ENCODE peak calls at places on chromosome 7, in five cellular contexts. One of them, this sample, is unnamed.

GRCh38 chr7:33854178-33854577 is 51.2 kb upstream of the BMPER start:
- DNase-seq in sigmoid colon: no peak
- DNase-seq in cardiac muscle cell: no peak
- DNase-seq in left lung: no peak
- DNase-seq in astrocyte of the spinal cord: peak; percentile 84
- DNase-seq in this sample: peak; percentile 32

GRCh38 chr7:132580277-132580676 is 4.0 kb upstream of the PLXNA4 start:
- DNase-seq in sigmoid colon: no peak
- DNase-seq in cardiac muscle cell: no peak
- DNase-seq in left lung: no peak
- DNase-seq in astrocyte of the spinal cord: no peak
- DNase-seq in this sample: peak; percentile 18

GRCh38 chr7:152313879-152314604 is 121.8 kb downstream of the KMT2C start:
- DNase-seq in sigmoid colon: no peak
- DNase-seq in cardiac muscle cell: peak; percentile 7
- DNase-seq in left lung: no peak
- DNase-seq in astrocyte of the spinal cord: peak; percentile 85
- DNase-seq in this sample: peak; percentile 90

GRCh38 chr7:145919712-145920111 is 196.9 kb upstream of the CNTNAP2 start:
- DNase-seq in sigmoid colon: no peak
- DNase-seq in cardiac muscle cell: no peak
- DNase-seq in left lung: no peak
- DNase-seq in astrocyte of the spinal cord: no peak
- DNase-seq in this sample: no peak

GRCh38 chr7:140403878-140404564 is at the start of gene RAB19:
- DNase-seq in sigmoid colon: no peak
- DNase-seq in cardiac muscle cell: peak; percentile 27
- DNase-seq in left lung: peak; percentile 85
- DNase-seq in astrocyte of the spinal cord: no peak
- DNase-seq in this sample: peak; percentile 29

GRCh38 chr7:18352339-18353255 is 143.0 kb upstream of the HDAC9 start:
- DNase-seq in sigmoid colon: no peak
- DNase-seq in cardiac muscle cell: peak; percentile 66
- DNase-seq in left lung: peak; percentile 14
- DNase-seq in astrocyte of the spinal cord: peak; percentile 82
- DNase-seq in this sample: peak; percentile 83

GRCh38 chr7:21104124-21104500 is 317.4 kb upstream of the SP8 start:
- DNase-seq in sigmoid colon: no peak
- DNase-seq in cardiac muscle cell: no peak
- DNase-seq in left lung: no peak
- DNase-seq in astrocyte of the spinal cord: no peak
- DNase-seq in this sample: peak; percentile 34

GRCh38 chr7:357531-358209 is 67.7 kb downstream of the FOXL3 start:
- DNase-seq in sigmoid colon: no peak
- DNase-seq in cardiac muscle cell: no peak
- DNase-seq in left lung: peak; percentile 57
- DNase-seq in astrocyte of the spinal cord: no peak
- DNase-seq in this sample: no peak

GRCh38 chr7:20330797-20331230 is at the start of gene ITGB8:
- DNase-seq in sigmoid colon: peak; percentile 78
- DNase-seq in cardiac muscle cell: peak; percentile 35
- DNase-seq in left lung: peak; percentile 83
- DNase-seq in astrocyte of the spinal cord: no peak
- DNase-seq in this sample: peak; percentile 73

GRCh38 chr7:22359156-22359697 is 2.3 kb upstream of the RAPGEF5 start:
- DNase-seq in sigmoid colon: no peak
- DNase-seq in cardiac muscle cell: no peak
- DNase-seq in left lung: no peak
- DNase-seq in astrocyte of the spinal cord: no peak
- DNase-seq in this sample: no peak

GRCh38 chr7:5212633-5213285 is 22.7 kb downstream of the WIPI2 start:
- DNase-seq in sigmoid colon: peak; percentile 48
- DNase-seq in cardiac muscle cell: no peak
- DNase-seq in left lung: no peak
- DNase-seq in astrocyte of the spinal cord: no peak
- DNase-seq in this sample: no peak

GRCh38 chr7:86844608-86845007 is 200.9 kb downstream of the GRM3 start:
- DNase-seq in sigmoid colon: no peak
- DNase-seq in cardiac muscle cell: no peak
- DNase-seq in left lung: no peak
- DNase-seq in astrocyte of the spinal cord: no peak
- DNase-seq in this sample: peak; percentile 7

GRCh38 chr7:43569424-43569823 is 13.5 kb upstream of the STK17A start:
- DNase-seq in sigmoid colon: no peak
- DNase-seq in cardiac muscle cell: no peak
- DNase-seq in left lung: no peak
- DNase-seq in astrocyte of the spinal cord: peak; percentile 91
- DNase-seq in this sample: peak; percentile 93

GRCh38 chr7:78148166-78148894 is 349.8 kb downstream of the PHTF2 start:
- DNase-seq in sigmoid colon: no peak
- DNase-seq in cardiac muscle cell: no peak
- DNase-seq in left lung: no peak
- DNase-seq in astrocyte of the spinal cord: no peak
- DNase-seq in this sample: no peak

GRCh38 chr7:46486264-46487206 is 565.5 kb upstream of the IGFBP3 start:
- DNase-seq in sigmoid colon: peak; percentile 84
- DNase-seq in cardiac muscle cell: no peak
- DNase-seq in left lung: no peak
- DNase-seq in astrocyte of the spinal cord: peak; percentile 73
- DNase-seq in this sample: peak; percentile 91

GRCh38 chr7:102140952-102141370 is 145.7 kb upstream of the SH2B2 start:
- DNase-seq in sigmoid colon: no peak
- DNase-seq in cardiac muscle cell: no peak
- DNase-seq in left lung: no peak
- DNase-seq in astrocyte of the spinal cord: no peak
- DNase-seq in this sample: no peak

GRCh38 chr7:77799078-77799964 is 748 bp downstream of the PHTF2 start:
- DNase-seq in sigmoid colon: peak; percentile 78
- DNase-seq in cardiac muscle cell: peak; percentile 70
- DNase-seq in left lung: peak; percentile 90
- DNase-seq in astrocyte of the spinal cord: peak; percentile 29
- DNase-seq in this sample: peak; percentile 37

GRCh38 chr7:142557971-142558582 is 191.2 kb upstream of the PRSS1 start:
- DNase-seq in sigmoid colon: no peak
- DNase-seq in cardiac muscle cell: peak; percentile 52
- DNase-seq in left lung: no peak
- DNase-seq in astrocyte of the spinal cord: peak; percentile 59
- DNase-seq in this sample: peak; percentile 50

GRCh38 chr7:150937848-150938561 is 40.1 kb downstream of the KCNH2 start:
- DNase-seq in sigmoid colon: peak; percentile 67
- DNase-seq in cardiac muscle cell: no peak
- DNase-seq in left lung: peak; percentile 64
- DNase-seq in astrocyte of the spinal cord: no peak
- DNase-seq in this sample: peak; percentile 78

GRCh38 chr7:35405461-35405860 is 151.6 kb upstream of the TBX20 start:
- DNase-seq in sigmoid colon: no peak
- DNase-seq in cardiac muscle cell: no peak
- DNase-seq in left lung: no peak
- DNase-seq in astrocyte of the spinal cord: no peak
- DNase-seq in this sample: no peak

GRCh38 chr7:41420421-41420820 is 282.5 kb downstream of the INHBA start:
- DNase-seq in sigmoid colon: no peak
- DNase-seq in cardiac muscle cell: no peak
- DNase-seq in left lung: no peak
- DNase-seq in astrocyte of the spinal cord: no peak
- DNase-seq in this sample: no peak

GRCh38 chr7:91946549-91946948 is 5.9 kb downstream of the AKAP9 start:
- DNase-seq in sigmoid colon: no peak
- DNase-seq in cardiac muscle cell: no peak
- DNase-seq in left lung: no peak
- DNase-seq in astrocyte of the spinal cord: no peak
- DNase-seq in this sample: no peak

GRCh38 chr7:127961787-127962463 is 69.3 kb downstream of the LRRC4 start:
- DNase-seq in sigmoid colon: no peak
- DNase-seq in cardiac muscle cell: no peak
- DNase-seq in left lung: no peak
- DNase-seq in astrocyte of the spinal cord: no peak
- DNase-seq in this sample: no peak

GRCh38 chr7:12954374-12954773 is 266.9 kb downstream of the ARL4A start:
- DNase-seq in sigmoid colon: no peak
- DNase-seq in cardiac muscle cell: no peak
- DNase-seq in left lung: no peak
- DNase-seq in astrocyte of the spinal cord: no peak
- DNase-seq in this sample: no peak

GRCh38 chr7:120735791-120736190 is 122.2 kb downstream of the TSPAN12 start:
- DNase-seq in sigmoid colon: no peak
- DNase-seq in cardiac muscle cell: no peak
- DNase-seq in left lung: no peak
- DNase-seq in astrocyte of the spinal cord: peak; percentile 46
- DNase-seq in this sample: no peak

GRCh38 chr7:128904381-128905197 is 5.9 kb downstream of the KCP start:
- DNase-seq in sigmoid colon: peak; percentile 50
- DNase-seq in cardiac muscle cell: peak; percentile 73
- DNase-seq in left lung: no peak
- DNase-seq in astrocyte of the spinal cord: peak; percentile 39
- DNase-seq in this sample: peak; percentile 69

GRCh38 chr7:105990141-105990540 is 27.1 kb downstream of the CDHR3 start:
- DNase-seq in sigmoid colon: no peak
- DNase-seq in cardiac muscle cell: no peak
- DNase-seq in left lung: no peak
- DNase-seq in astrocyte of the spinal cord: no peak
- DNase-seq in this sample: no peak

GRCh38 chr7:32501522-32501921 is 6.2 kb downstream of the AVL9 start:
- DNase-seq in sigmoid colon: no peak
- DNase-seq in cardiac muscle cell: no peak
- DNase-seq in left lung: no peak
- DNase-seq in astrocyte of the spinal cord: peak; percentile 55
- DNase-seq in this sample: peak; percentile 74

GRCh38 chr7:23458044-23458443 is 12.2 kb downstream of the IGF2BP3 start:
- DNase-seq in sigmoid colon: no peak
- DNase-seq in cardiac muscle cell: no peak
- DNase-seq in left lung: no peak
- DNase-seq in astrocyte of the spinal cord: no peak
- DNase-seq in this sample: no peak

GRCh38 chr7:6181136-6181535 is 91.3 kb downstream of the CYTH3 start:
- DNase-seq in sigmoid colon: no peak
- DNase-seq in cardiac muscle cell: no peak
- DNase-seq in left lung: no peak
- DNase-seq in astrocyte of the spinal cord: no peak
- DNase-seq in this sample: peak; percentile 75

GRCh38 chr7:121872831-121873764 is at the start of gene PTPRZ1:
- DNase-seq in sigmoid colon: no peak
- DNase-seq in cardiac muscle cell: peak; percentile 73
- DNase-seq in left lung: peak; percentile 78
- DNase-seq in astrocyte of the spinal cord: peak; percentile 22
- DNase-seq in this sample: peak; percentile 57

GRCh38 chr7:124059375-124059774 is 26.5 kb upstream of the TMEM229A start:
- DNase-seq in sigmoid colon: no peak
- DNase-seq in cardiac muscle cell: no peak
- DNase-seq in left lung: no peak
- DNase-seq in astrocyte of the spinal cord: no peak
- DNase-seq in this sample: no peak

GRCh38 chr7:150620617-150621371 is 11.4 kb downstream of the GIMAP6 start:
- DNase-seq in sigmoid colon: no peak
- DNase-seq in cardiac muscle cell: no peak
- DNase-seq in left lung: no peak
- DNase-seq in astrocyte of the spinal cord: no peak
- DNase-seq in this sample: no peak

GRCh38 chr7:39357648-39358047 is 208.6 kb upstream of the YAE1 start:
- DNase-seq in sigmoid colon: no peak
- DNase-seq in cardiac muscle cell: peak; percentile 37
- DNase-seq in left lung: no peak
- DNase-seq in astrocyte of the spinal cord: no peak
- DNase-seq in this sample: no peak

GRCh38 chr7:68866136-68866535 is 732.1 kb upstream of the AUTS2 start:
- DNase-seq in sigmoid colon: no peak
- DNase-seq in cardiac muscle cell: no peak
- DNase-seq in left lung: no peak
- DNase-seq in astrocyte of the spinal cord: no peak
- DNase-seq in this sample: no peak

GRCh38 chr7:93402944-93403343 is 170.8 kb downstream of the VPS50 start:
- DNase-seq in sigmoid colon: no peak
- DNase-seq in cardiac muscle cell: no peak
- DNase-seq in left lung: no peak
- DNase-seq in astrocyte of the spinal cord: no peak
- DNase-seq in this sample: no peak

GRCh38 chr7:136868496-136869005 is at the start of gene CHRM2:
- DNase-seq in sigmoid colon: peak; percentile 64
- DNase-seq in cardiac muscle cell: peak; percentile 56
- DNase-seq in left lung: peak; percentile 54
- DNase-seq in astrocyte of the spinal cord: peak; percentile 62
- DNase-seq in this sample: no peak

GRCh38 chr7:50266893-50267386 is 37.6 kb upstream of the IKZF1 start:
- DNase-seq in sigmoid colon: no peak
- DNase-seq in cardiac muscle cell: no peak
- DNase-seq in left lung: peak; percentile 79
- DNase-seq in astrocyte of the spinal cord: no peak
- DNase-seq in this sample: no peak
- H3K4me3 ChIP-seq in sigmoid colon: no peak overlapping the region
- H3K4me3 ChIP-seq in cardiac muscle cell: no peak overlapping the region
- H3K4me3 ChIP-seq in left lung: no peak overlapping the region
- H3K4me3 ChIP-seq in astrocyte of the spinal cord: no peak overlapping the region
- H3K4me3 ChIP-seq in this sample: no peak overlapping the region

GRCh38 chr7:24591152-24591551 is 17.9 kb downstream of the PALS2 start:
- DNase-seq in sigmoid colon: no peak
- DNase-seq in cardiac muscle cell: no peak
- DNase-seq in left lung: no peak
- DNase-seq in astrocyte of the spinal cord: no peak
- DNase-seq in this sample: no peak

GRCh38 chr7:24582171-24582570 is 8.9 kb downstream of the PALS2 start:
- DNase-seq in sigmoid colon: no peak
- DNase-seq in cardiac muscle cell: no peak
- DNase-seq in left lung: no peak
- DNase-seq in astrocyte of the spinal cord: no peak
- DNase-seq in this sample: no peak

GRCh38 chr7:24587853-24588252 is 14.6 kb downstream of the PALS2 start:
- DNase-seq in sigmoid colon: no peak
- DNase-seq in cardiac muscle cell: peak; percentile 33
- DNase-seq in left lung: no peak
- DNase-seq in astrocyte of the spinal cord: no peak
- DNase-seq in this sample: peak; percentile 3
- TF ChIP-seq CTCF in sigmoid colon: no peak
- TF ChIP-seq CTCF in cardiac muscle cell: peak; percentile 24
- TF ChIP-seq CTCF in left lung: no peak
- TF ChIP-seq CTCF in astrocyte of the spinal cord: peak; percentile 39
- TF ChIP-seq CTCF in this sample: peak; percentile 25

GRCh38 chr7:29968683-29969457 is 20.7 kb downstream of the SCRN1 start:
- DNase-seq in sigmoid colon: no peak
- DNase-seq in cardiac muscle cell: no peak
- DNase-seq in left lung: no peak
- DNase-seq in astrocyte of the spinal cord: peak; percentile 85
- DNase-seq in this sample: peak; percentile 73
- H3K4me3 ChIP-seq in sigmoid colon: no peak overlapping the region
- H3K4me3 ChIP-seq in cardiac muscle cell: no peak overlapping the region
- H3K4me3 ChIP-seq in left lung: no peak overlapping the region
- H3K4me3 ChIP-seq in astrocyte of the spinal cord: no peak overlapping the region
- H3K4me3 ChIP-seq in this sample: no peak overlapping the region

GRCh38 chr7:84904561-84904960 is 282.3 kb downstream of the SEMA3D start:
- DNase-seq in sigmoid colon: no peak
- DNase-seq in cardiac muscle cell: no peak
- DNase-seq in left lung: no peak
- DNase-seq in astrocyte of the spinal cord: no peak
- DNase-seq in this sample: peak; percentile 75
- TF ChIP-seq CTCF in sigmoid colon: no peak
- TF ChIP-seq CTCF in cardiac muscle cell: no peak
- TF ChIP-seq CTCF in left lung: no peak
- TF ChIP-seq CTCF in astrocyte of the spinal cord: no peak
- TF ChIP-seq CTCF in this sample: no peak